ENCODE peak calls at places on chromosome 5, in seven cellular contexts. One of them, this sample, is unnamed.

GRCh38 chr5:150544606-150545219 is 36.8 kb downstream of the NDST1 start:
- DNase-seq in CD4-positive, alpha-beta T cell: peak
- DNase-seq in psoas muscle: peak
- DNase-seq in activated CD8-positive, alpha-beta memory T cell treated with anti-CD3 and anti-CD28 coated beads for 48 hours: peak
- DNase-seq in fibroblast of villous mesenchyme: peak
- DNase-seq in aorta: peak
- DNase-seq in lung microvascular endothelial cell: peak
- DNase-seq in this sample: peak

GRCh38 chr5:138545919-138546562 is 3.0 kb upstream of the ETF1 start:
- DNase-seq in CD4-positive, alpha-beta T cell: no peak
- DNase-seq in psoas muscle: no peak
- DNase-seq in activated CD8-positive, alpha-beta memory T cell treated with anti-CD3 and anti-CD28 coated beads for 48 hours: no peak
- DNase-seq in fibroblast of villous mesenchyme: no peak
- DNase-seq in aorta: no peak
- DNase-seq in lung microvascular endothelial cell: no peak
- DNase-seq in this sample: no peak

GRCh38 chr5:96195053-96195452 is 233.4 kb upstream of the ELL2 start:
- DNase-seq in CD4-positive, alpha-beta T cell: no peak
- DNase-seq in psoas muscle: no peak
- DNase-seq in activated CD8-positive, alpha-beta memory T cell treated with anti-CD3 and anti-CD28 coated beads for 48 hours: no peak
- DNase-seq in fibroblast of villous mesenchyme: no peak
- DNase-seq in aorta: no peak
- DNase-seq in lung microvascular endothelial cell: no peak
- DNase-seq in this sample: no peak

GRCh38 chr5:74576941-74577456 is 63.5 kb downstream of the ENC1 start:
- DNase-seq in CD4-positive, alpha-beta T cell: no peak
- DNase-seq in psoas muscle: no peak
- DNase-seq in activated CD8-positive, alpha-beta memory T cell treated with anti-CD3 and anti-CD28 coated beads for 48 hours: no peak
- DNase-seq in fibroblast of villous mesenchyme: peak
- DNase-seq in aorta: no peak
- DNase-seq in lung microvascular endothelial cell: peak
- DNase-seq in this sample: no peak

GRCh38 chr5:172002840-172003512 is 3.5 kb downstream of the FBXW11 start:
- DNase-seq in CD4-positive, alpha-beta T cell: no peak
- DNase-seq in psoas muscle: no peak
- DNase-seq in activated CD8-positive, alpha-beta memory T cell treated with anti-CD3 and anti-CD28 coated beads for 48 hours: no peak
- DNase-seq in fibroblast of villous mesenchyme: no peak
- DNase-seq in aorta: no peak
- DNase-seq in lung microvascular endothelial cell: no peak
- DNase-seq in this sample: no peak

GRCh38 chr5:77560677-77561263 is 68.7 kb upstream of the WDR41 start:
- DNase-seq in CD4-positive, alpha-beta T cell: no peak
- DNase-seq in psoas muscle: no peak
- DNase-seq in activated CD8-positive, alpha-beta memory T cell treated with anti-CD3 and anti-CD28 coated beads for 48 hours: no peak
- DNase-seq in fibroblast of villous mesenchyme: peak
- DNase-seq in aorta: no peak
- DNase-seq in lung microvascular endothelial cell: peak
- DNase-seq in this sample: no peak

GRCh38 chr5:53560028-53560427 is 411 bp upstream of the NDUFS4 start:
- DNase-seq in CD4-positive, alpha-beta T cell: no peak
- DNase-seq in psoas muscle: no peak
- DNase-seq in activated CD8-positive, alpha-beta memory T cell treated with anti-CD3 and anti-CD28 coated beads for 48 hours: no peak
- DNase-seq in fibroblast of villous mesenchyme: no peak
- DNase-seq in aorta: no peak
- DNase-seq in lung microvascular endothelial cell: peak
- DNase-seq in this sample: no peak

GRCh38 chr5:97488126-97488668 is 305.1 kb upstream of the RIOK2 start:
- DNase-seq in CD4-positive, alpha-beta T cell: no peak
- DNase-seq in psoas muscle: no peak
- DNase-seq in activated CD8-positive, alpha-beta memory T cell treated with anti-CD3 and anti-CD28 coated beads for 48 hours: no peak
- DNase-seq in fibroblast of villous mesenchyme: no peak
- DNase-seq in aorta: peak
- DNase-seq in lung microvascular endothelial cell: no peak
- DNase-seq in this sample: peak

GRCh38 chr5:143054480-143054941 is 284.3 kb downstream of the ARHGAP26 start:
- DNase-seq in CD4-positive, alpha-beta T cell: no peak
- DNase-seq in psoas muscle: no peak
- DNase-seq in activated CD8-positive, alpha-beta memory T cell treated with anti-CD3 and anti-CD28 coated beads for 48 hours: no peak
- DNase-seq in fibroblast of villous mesenchyme: peak
- DNase-seq in aorta: no peak
- DNase-seq in lung microvascular endothelial cell: no peak
- DNase-seq in this sample: no peak

GRCh38 chr5:171595801-171596231 is 176.4 kb downstream of the FGF18 start:
- DNase-seq in CD4-positive, alpha-beta T cell: no peak
- DNase-seq in psoas muscle: peak
- DNase-seq in activated CD8-positive, alpha-beta memory T cell treated with anti-CD3 and anti-CD28 coated beads for 48 hours: no peak
- DNase-seq in fibroblast of villous mesenchyme: peak
- DNase-seq in aorta: no peak
- DNase-seq in lung microvascular endothelial cell: peak
- DNase-seq in this sample: no peak

GRCh38 chr5:132437604-132438275 is 52.8 kb downstream of the IRF1 start:
- DNase-seq in CD4-positive, alpha-beta T cell: peak
- DNase-seq in psoas muscle: peak
- DNase-seq in activated CD8-positive, alpha-beta memory T cell treated with anti-CD3 and anti-CD28 coated beads for 48 hours: no peak
- DNase-seq in fibroblast of villous mesenchyme: peak
- DNase-seq in aorta: no peak
- DNase-seq in lung microvascular endothelial cell: no peak
- DNase-seq in this sample: no peak

GRCh38 chr5:73498057-73498992 is at the start of gene BTF3:
- DNase-seq in CD4-positive, alpha-beta T cell: peak
- DNase-seq in psoas muscle: peak
- DNase-seq in activated CD8-positive, alpha-beta memory T cell treated with anti-CD3 and anti-CD28 coated beads for 48 hours: peak
- DNase-seq in fibroblast of villous mesenchyme: peak
- DNase-seq in aorta: peak
- DNase-seq in lung microvascular endothelial cell: peak
- DNase-seq in this sample: peak

GRCh38 chr5:149445739-149446369 is 66.8 kb upstream of the IL17B start:
- DNase-seq in CD4-positive, alpha-beta T cell: no peak
- DNase-seq in psoas muscle: no peak
- DNase-seq in activated CD8-positive, alpha-beta memory T cell treated with anti-CD3 and anti-CD28 coated beads for 48 hours: no peak
- DNase-seq in fibroblast of villous mesenchyme: peak
- DNase-seq in aorta: no peak
- DNase-seq in lung microvascular endothelial cell: peak
- DNase-seq in this sample: no peak

GRCh38 chr5:176812269-176813259 is 2.2 kb downstream of the UNC5A start:
- DNase-seq in CD4-positive, alpha-beta T cell: no peak
- DNase-seq in psoas muscle: no peak
- DNase-seq in activated CD8-positive, alpha-beta memory T cell treated with anti-CD3 and anti-CD28 coated beads for 48 hours: no peak
- DNase-seq in fibroblast of villous mesenchyme: peak
- DNase-seq in aorta: no peak
- DNase-seq in lung microvascular endothelial cell: peak
- DNase-seq in this sample: no peak

GRCh38 chr5:761206-761771 is 23.2 kb downstream of the ZDHHC11B start:
- DNase-seq in CD4-positive, alpha-beta T cell: no peak
- DNase-seq in psoas muscle: no peak
- DNase-seq in activated CD8-positive, alpha-beta memory T cell treated with anti-CD3 and anti-CD28 coated beads for 48 hours: no peak
- DNase-seq in fibroblast of villous mesenchyme: no peak
- DNase-seq in aorta: peak
- DNase-seq in lung microvascular endothelial cell: no peak
- DNase-seq in this sample: peak

GRCh38 chr5:54309237-54309636 is 1.1 kb downstream of the ARL15 start:
- DNase-seq in CD4-positive, alpha-beta T cell: no peak
- DNase-seq in psoas muscle: no peak
- DNase-seq in activated CD8-positive, alpha-beta memory T cell treated with anti-CD3 and anti-CD28 coated beads for 48 hours: no peak
- DNase-seq in fibroblast of villous mesenchyme: no peak
- DNase-seq in aorta: no peak
- DNase-seq in lung microvascular endothelial cell: peak
- DNase-seq in this sample: no peak

GRCh38 chr5:109944461-109944860 is 254.7 kb downstream of the MAN2A1 start:
- DNase-seq in CD4-positive, alpha-beta T cell: no peak
- DNase-seq in psoas muscle: no peak
- DNase-seq in activated CD8-positive, alpha-beta memory T cell treated with anti-CD3 and anti-CD28 coated beads for 48 hours: no peak
- DNase-seq in fibroblast of villous mesenchyme: no peak
- DNase-seq in aorta: no peak
- DNase-seq in lung microvascular endothelial cell: no peak
- DNase-seq in this sample: no peak

GRCh38 chr5:26945881-26946280 is 92.5 kb downstream of the CDH9 start:
- DNase-seq in CD4-positive, alpha-beta T cell: no peak
- DNase-seq in psoas muscle: no peak
- DNase-seq in activated CD8-positive, alpha-beta memory T cell treated with anti-CD3 and anti-CD28 coated beads for 48 hours: no peak
- DNase-seq in fibroblast of villous mesenchyme: no peak
- DNase-seq in aorta: no peak
- DNase-seq in lung microvascular endothelial cell: no peak
- DNase-seq in this sample: no peak

GRCh38 chr5:58127486-58128220 is 332.2 kb downstream of the PLK2 start:
- DNase-seq in CD4-positive, alpha-beta T cell: no peak
- DNase-seq in psoas muscle: no peak
- DNase-seq in activated CD8-positive, alpha-beta memory T cell treated with anti-CD3 and anti-CD28 coated beads for 48 hours: no peak
- DNase-seq in fibroblast of villous mesenchyme: no peak
- DNase-seq in aorta: no peak
- DNase-seq in lung microvascular endothelial cell: peak
- DNase-seq in this sample: no peak

GRCh38 chr5:143161893-143162520 is 241.5 kb downstream of the NR3C1 start:
- DNase-seq in CD4-positive, alpha-beta T cell: no peak
- DNase-seq in psoas muscle: peak
- DNase-seq in activated CD8-positive, alpha-beta memory T cell treated with anti-CD3 and anti-CD28 coated beads for 48 hours: no peak
- DNase-seq in fibroblast of villous mesenchyme: peak
- DNase-seq in aorta: no peak
- DNase-seq in lung microvascular endothelial cell: no peak
- DNase-seq in this sample: no peak

GRCh38 chr5:14743601-14744295 is 79.2 kb downstream of the OTULIN start:
- DNase-seq in CD4-positive, alpha-beta T cell: no peak
- DNase-seq in psoas muscle: no peak
- DNase-seq in activated CD8-positive, alpha-beta memory T cell treated with anti-CD3 and anti-CD28 coated beads for 48 hours: no peak
- DNase-seq in fibroblast of villous mesenchyme: no peak
- DNase-seq in aorta: no peak
- DNase-seq in lung microvascular endothelial cell: no peak
- DNase-seq in this sample: no peak

GRCh38 chr5:114412509-114413171 is 50.8 kb downstream of the KCNN2 start:
- DNase-seq in CD4-positive, alpha-beta T cell: no peak
- DNase-seq in psoas muscle: no peak
- DNase-seq in activated CD8-positive, alpha-beta memory T cell treated with anti-CD3 and anti-CD28 coated beads for 48 hours: no peak
- DNase-seq in fibroblast of villous mesenchyme: peak
- DNase-seq in aorta: no peak
- DNase-seq in lung microvascular endothelial cell: no peak
- DNase-seq in this sample: no peak

GRCh38 chr5:112396430-112396829 is 22.6 kb downstream of the EPB41L4A start:
- DNase-seq in CD4-positive, alpha-beta T cell: no peak
- DNase-seq in psoas muscle: no peak
- DNase-seq in activated CD8-positive, alpha-beta memory T cell treated with anti-CD3 and anti-CD28 coated beads for 48 hours: no peak
- DNase-seq in fibroblast of villous mesenchyme: no peak
- DNase-seq in aorta: no peak
- DNase-seq in lung microvascular endothelial cell: no peak
- DNase-seq in this sample: no peak

GRCh38 chr5:36558652-36559051 is 47.8 kb upstream of the SLC1A3 start:
- DNase-seq in CD4-positive, alpha-beta T cell: no peak
- DNase-seq in psoas muscle: no peak
- DNase-seq in activated CD8-positive, alpha-beta memory T cell treated with anti-CD3 and anti-CD28 coated beads for 48 hours: no peak
- DNase-seq in fibroblast of villous mesenchyme: no peak
- DNase-seq in aorta: no peak
- DNase-seq in lung microvascular endothelial cell: no peak
- DNase-seq in this sample: no peak

GRCh38 chr5:115543931-115544370 is 624 bp downstream of the FEM1C start:
- DNase-seq in CD4-positive, alpha-beta T cell: peak
- DNase-seq in psoas muscle: peak
- DNase-seq in activated CD8-positive, alpha-beta memory T cell treated with anti-CD3 and anti-CD28 coated beads for 48 hours: peak
- DNase-seq in fibroblast of villous mesenchyme: peak
- DNase-seq in aorta: no peak
- DNase-seq in lung microvascular endothelial cell: peak
- DNase-seq in this sample: no peak

GRCh38 chr5:84603557-84604185 is 219.0 kb upstream of the EDIL3 start:
- DNase-seq in CD4-positive, alpha-beta T cell: no peak
- DNase-seq in psoas muscle: peak
- DNase-seq in activated CD8-positive, alpha-beta memory T cell treated with anti-CD3 and anti-CD28 coated beads for 48 hours: no peak
- DNase-seq in fibroblast of villous mesenchyme: peak
- DNase-seq in aorta: no peak
- DNase-seq in lung microvascular endothelial cell: no peak
- DNase-seq in this sample: no peak

GRCh38 chr5:88368201-88368600 is 99.6 kb upstream of the TMEM161B start:
- DNase-seq in CD4-positive, alpha-beta T cell: no peak
- DNase-seq in psoas muscle: no peak
- DNase-seq in activated CD8-positive, alpha-beta memory T cell treated with anti-CD3 and anti-CD28 coated beads for 48 hours: no peak
- DNase-seq in fibroblast of villous mesenchyme: no peak
- DNase-seq in aorta: no peak
- DNase-seq in lung microvascular endothelial cell: no peak
- DNase-seq in this sample: no peak

GRCh38 chr5:61991861-61992260 is 314.1 kb upstream of the KIF2A start:
- DNase-seq in CD4-positive, alpha-beta T cell: no peak
- DNase-seq in psoas muscle: no peak
- DNase-seq in activated CD8-positive, alpha-beta memory T cell treated with anti-CD3 and anti-CD28 coated beads for 48 hours: no peak
- DNase-seq in fibroblast of villous mesenchyme: peak
- DNase-seq in aorta: no peak
- DNase-seq in lung microvascular endothelial cell: no peak
- DNase-seq in this sample: no peak

GRCh38 chr5:42880621-42881020 is 68.9 kb upstream of the SELENOP start:
- DNase-seq in CD4-positive, alpha-beta T cell: no peak
- DNase-seq in psoas muscle: no peak
- DNase-seq in activated CD8-positive, alpha-beta memory T cell treated with anti-CD3 and anti-CD28 coated beads for 48 hours: no peak
- DNase-seq in fibroblast of villous mesenchyme: peak
- DNase-seq in aorta: no peak
- DNase-seq in lung microvascular endothelial cell: no peak
- DNase-seq in this sample: no peak

GRCh38 chr5:89106479-89106878 is 223.5 kb upstream of the MEF2C start:
- DNase-seq in CD4-positive, alpha-beta T cell: no peak
- DNase-seq in psoas muscle: no peak
- DNase-seq in activated CD8-positive, alpha-beta memory T cell treated with anti-CD3 and anti-CD28 coated beads for 48 hours: no peak
- DNase-seq in fibroblast of villous mesenchyme: no peak
- DNase-seq in aorta: no peak
- DNase-seq in lung microvascular endothelial cell: no peak
- DNase-seq in this sample: no peak

GRCh38 chr5:149808264-149808982 is 78.3 kb downstream of the PPARGC1B start:
- DNase-seq in CD4-positive, alpha-beta T cell: no peak
- DNase-seq in psoas muscle: no peak
- DNase-seq in activated CD8-positive, alpha-beta memory T cell treated with anti-CD3 and anti-CD28 coated beads for 48 hours: no peak
- DNase-seq in fibroblast of villous mesenchyme: no peak
- DNase-seq in aorta: peak
- DNase-seq in lung microvascular endothelial cell: no peak
- DNase-seq in this sample: no peak

GRCh38 chr5:139854029-139854605 is 58.5 kb downstream of the PSD2 start:
- DNase-seq in CD4-positive, alpha-beta T cell: no peak
- DNase-seq in psoas muscle: no peak
- DNase-seq in activated CD8-positive, alpha-beta memory T cell treated with anti-CD3 and anti-CD28 coated beads for 48 hours: no peak
- DNase-seq in fibroblast of villous mesenchyme: no peak
- DNase-seq in aorta: peak
- DNase-seq in lung microvascular endothelial cell: no peak
- DNase-seq in this sample: peak

GRCh38 chr5:143921525-143922311 is 109.8 kb downstream of the HMHB1 start:
- DNase-seq in CD4-positive, alpha-beta T cell: no peak
- DNase-seq in psoas muscle: no peak
- DNase-seq in activated CD8-positive, alpha-beta memory T cell treated with anti-CD3 and anti-CD28 coated beads for 48 hours: no peak
- DNase-seq in fibroblast of villous mesenchyme: peak
- DNase-seq in aorta: no peak
- DNase-seq in lung microvascular endothelial cell: no peak
- DNase-seq in this sample: no peak

GRCh38 chr5:36252722-36253340 is 11.1 kb upstream of the NADK2 start:
- DNase-seq in CD4-positive, alpha-beta T cell: no peak
- DNase-seq in psoas muscle: no peak
- DNase-seq in activated CD8-positive, alpha-beta memory T cell treated with anti-CD3 and anti-CD28 coated beads for 48 hours: no peak
- DNase-seq in fibroblast of villous mesenchyme: peak
- DNase-seq in aorta: no peak
- DNase-seq in lung microvascular endothelial cell: peak
- DNase-seq in this sample: no peak

GRCh38 chr5:154044585-154044984 is 5.8 kb downstream of the MFAP3 start:
- DNase-seq in CD4-positive, alpha-beta T cell: no peak
- DNase-seq in psoas muscle: no peak
- DNase-seq in activated CD8-positive, alpha-beta memory T cell treated with anti-CD3 and anti-CD28 coated beads for 48 hours: no peak
- DNase-seq in fibroblast of villous mesenchyme: no peak
- DNase-seq in aorta: no peak
- DNase-seq in lung microvascular endothelial cell: no peak
- DNase-seq in this sample: no peak